ENCODE peak calls at places on chromosomes 7 and 10, in six cellular contexts. A is AG10803, J is thoracic aorta, F is heart right ventricle, P is uterus, G is cardiac fibroblast. Q is an unnamed sample.

GRCh38 chr10:3195706-3196105 is 23.1 kb upstream of the PITRM1 start:
- DNase-seq in F (no peak), P (no peak), A (no peak), J (no peak), G (no peak), Q (no peak)

GRCh38 chr10:110207805-110208613 is 604 bp downstream of the MXI1 start:
- DNase-seq in P (no peak), F (peak), J (no peak), A (peak), G (peak), Q (no peak)

GRCh38 chr7:137081694-137082093 is 213.2 kb downstream of the CHRM2 start:
- DNase-seq in G (peak), J (no peak), A (peak), F (peak), P (peak), Q (peak)

GRCh38 chr7:29565982-29566746 is 2.5 kb downstream of the PRR15 start:
- DNase-seq in P (peak), J (no peak), F (peak), G (peak), A (no peak), Q (no peak)

GRCh38 chr7:47256016-47256415 is 325.9 kb downstream of the TNS3 start:
- DNase-seq in P (no peak), J (no peak), G (no peak), F (no peak), A (peak), Q (no peak)

GRCh38 chr7:151038951-151039849 is 9.1 kb upstream of the ASIC3 start:
- DNase-seq in F (peak), J (peak), A (peak), G (peak), P (peak), Q (peak)

GRCh38 chr7:40374575-40374974 is 239.8 kb downstream of the SUGCT start:
- DNase-seq in J (no peak), A (no peak), F (no peak), G (no peak), P (no peak), Q (peak)

GRCh38 chr10:93851169-93851568 is 42.6 kb upstream of the SLC35G1 start:
- DNase-seq in F (no peak), J (no peak), G (no peak), P (no peak), A (no peak), Q (no peak)

GRCh38 chr10:71912431-71912830 is 51.8 kb upstream of the CHST3 start:
- DNase-seq in A (no peak), J (no peak), F (no peak), P (no peak), G (no peak), Q (no peak)

GRCh38 chr10:124677871-124678565 is 66.2 kb downstream of the FAM53B start:
- DNase-seq in G (peak), P (no peak), A (peak), J (no peak), F (peak), Q (no peak)

GRCh38 chr10:78700413-78700812 is 368.4 kb upstream of the ZMIZ1 start:
- DNase-seq in P (no peak), J (no peak), F (peak), G (peak), A (peak), Q (no peak)

GRCh38 chr10:128476845-128477244 is 350.6 kb upstream of the MKI67 start:
- DNase-seq in A (no peak), P (no peak), J (no peak), F (no peak), G (no peak), Q (no peak)

GRCh38 chr10:128474571-128474970 is 348.3 kb upstream of the MKI67 start:
- DNase-seq in J (no peak), A (no peak), P (no peak), F (no peak), G (no peak), Q (no peak)

GRCh38 chr10:128472196-128472595 is 346.0 kb upstream of the MKI67 start:
- DNase-seq in P (no peak), F (no peak), G (no peak), A (no peak), J (no peak), Q (no peak)

GRCh38 chr10:128473396-128473795 is 347.2 kb upstream of the MKI67 start:
- DNase-seq in P (no peak), J (no peak), G (no peak), F (no peak), A (no peak), Q (no peak)

DNA sequence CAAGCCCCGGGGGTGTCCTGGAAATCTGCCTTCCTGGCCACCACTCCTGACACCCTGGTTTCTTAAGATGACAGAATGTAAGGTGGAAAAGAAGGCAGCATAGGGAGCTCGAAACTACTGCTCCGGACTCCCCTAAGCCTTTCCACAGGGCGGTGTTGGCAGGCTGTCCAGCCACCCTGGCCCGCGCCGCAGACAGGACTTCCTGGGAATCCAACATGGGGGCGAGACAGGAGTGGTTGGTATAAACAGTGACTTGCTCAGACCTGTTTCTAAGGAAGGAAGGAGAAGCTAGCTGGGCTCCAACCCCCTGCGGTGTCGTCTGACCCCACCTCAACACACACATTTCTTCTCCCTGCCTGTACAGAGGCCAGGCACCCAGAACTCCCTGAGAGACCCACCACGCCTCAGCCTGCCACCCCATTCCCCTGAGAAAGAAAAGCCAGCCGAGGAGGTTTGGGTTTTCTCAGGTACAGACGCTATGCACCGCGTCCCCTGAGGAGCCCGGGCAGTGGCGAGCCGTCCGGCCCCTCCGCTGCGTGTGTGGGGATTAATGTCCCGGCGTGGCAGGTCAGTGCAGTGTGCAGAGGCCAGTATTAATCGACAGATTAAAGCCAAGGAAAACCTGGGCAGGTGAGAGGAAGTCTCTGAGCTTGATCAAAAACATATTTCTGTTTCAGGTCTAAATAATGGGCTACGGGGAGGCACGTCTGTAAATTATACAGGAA is 349.6 kb upstream of the MKI67 start:
- DNase-seq in J (no peak), P (no peak), A (no peak), G (no peak), F (no peak), Q (no peak)
- H3K4me3 ChIP-seq in J (no peak), P (no peak), A (no peak), G (no peak), F (no peak), Q (no peak)

GRCh38 chr10:50417906-50418697 is 166.8 kb upstream of the ASAH2 start:
- DNase-seq in G (peak), F (peak), P (peak), J (peak), A (peak), Q (no peak)

GRCh38 chr10:50417486-50417905 is 166.2 kb upstream of the ASAH2 start:
- DNase-seq in P (no peak), J (no peak), G (peak), A (peak), F (no peak), Q (no peak)

GRCh38 chr10:50416181-50416824 is 165.0 kb upstream of the ASAH2 start:
- DNase-seq in F (no peak), J (no peak), A (peak), G (peak), P (no peak), Q (no peak)

GRCh38 chr10:50415292-50415691 is 164.0 kb upstream of the ASAH2 start:
- DNase-seq in F (no peak), P (no peak), G (no peak), A (peak), J (no peak), Q (no peak)

DNA sequence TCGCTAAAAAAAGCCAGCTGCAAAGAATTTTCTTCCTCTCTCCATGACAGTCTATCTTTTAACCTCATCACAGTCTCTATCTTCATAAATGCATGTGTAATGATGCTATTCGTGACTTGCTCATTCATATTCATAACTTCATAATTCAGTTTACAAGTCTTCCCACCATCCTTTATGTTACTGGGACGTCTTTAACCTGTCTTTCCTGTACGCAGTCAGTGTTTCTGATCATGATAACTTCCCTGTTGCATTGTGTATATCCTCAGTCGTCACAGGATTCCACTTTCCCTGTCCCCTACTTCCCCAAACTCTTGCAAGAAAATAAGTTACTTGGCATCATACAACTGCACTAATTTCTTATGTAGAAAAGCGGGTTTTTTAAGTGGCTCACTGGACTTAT is 165.6 kb upstream of the ASAH2 start:
- DNase-seq in P (no peak), F (no peak), J (no peak), G (peak), A (no peak), Q (no peak)
- H3K4me3 ChIP-seq in P (peak), F (peak), J (peak), G (peak), A (peak), Q (peak)

DNA sequence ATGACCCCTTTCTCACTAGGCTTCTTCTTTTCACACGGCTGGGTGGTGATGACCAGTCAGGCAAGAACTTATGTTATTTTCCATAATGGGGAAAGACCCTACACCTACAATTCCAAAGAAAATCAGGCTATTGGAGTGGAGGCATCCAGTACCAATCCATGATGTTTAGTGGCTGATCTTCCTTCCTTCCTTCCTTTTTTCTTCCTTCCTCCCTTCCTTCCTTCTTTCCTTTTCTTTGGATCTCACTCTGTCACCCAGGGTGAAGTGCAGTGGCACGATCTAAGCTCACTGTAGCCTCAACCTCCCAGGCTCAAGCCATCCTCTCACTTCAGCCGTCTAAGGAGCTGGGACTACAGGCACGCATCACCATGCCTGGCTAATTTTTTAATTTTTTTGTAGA is 2.5 kb downstream of the RGS10 start:
- DNase-seq in F (no peak), J (no peak), A (no peak), P (no peak), G (no peak), Q (no peak)
- H3K4me3 ChIP-seq in F (no peak), J (no peak), A (no peak), P (no peak), G (no peak), Q (no peak)

DNA sequence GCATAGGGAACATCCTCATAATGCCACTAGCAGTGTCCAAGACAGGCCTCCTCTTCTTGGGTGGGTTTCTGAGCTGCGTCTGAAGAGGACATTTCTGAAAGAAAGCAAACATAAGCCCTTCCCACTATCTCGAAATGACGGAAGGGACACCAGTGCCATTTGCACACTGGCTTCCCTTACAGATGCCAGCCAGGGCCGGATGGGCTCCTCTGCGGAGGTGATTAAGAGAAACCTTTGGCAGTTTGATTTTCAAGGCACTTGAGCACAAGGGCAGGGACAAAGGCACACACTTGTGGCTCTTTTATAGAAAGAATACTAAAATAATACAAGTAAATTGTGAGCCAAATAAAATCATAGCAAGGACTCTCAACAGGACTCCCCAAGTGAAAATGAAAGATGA is 106.6 kb upstream of the CELF2 start:
- DNase-seq in J (no peak), F (no peak), G (no peak), P (no peak), A (no peak), Q (no peak)
- H3K4me3 ChIP-seq in J (peak), F (peak), G (no peak), P (peak), A (peak), Q (peak)

DNA sequence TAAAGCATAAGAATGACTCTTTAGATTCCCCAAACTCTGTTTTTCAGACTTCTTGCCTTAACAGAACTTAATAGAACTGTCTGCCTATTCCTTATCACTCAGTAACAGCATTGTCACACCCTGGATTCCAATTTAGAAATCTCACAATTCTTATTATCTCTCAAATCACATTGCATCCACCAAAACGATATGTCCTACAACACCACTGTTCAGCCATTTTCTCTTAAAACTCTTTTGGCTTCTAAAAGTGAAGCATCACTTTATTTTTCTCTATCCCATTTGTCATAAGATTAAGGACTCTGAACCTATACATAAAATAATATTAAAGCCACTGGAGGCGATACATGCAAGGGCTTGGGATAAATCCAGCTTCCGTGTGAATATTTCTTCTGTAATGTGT is 1.2 kb upstream of the CPED1 start:
- DNase-seq in J (no peak), A (no peak), P (no peak), F (no peak), G (no peak), Q (no peak)
- H3K4me3 ChIP-seq in J (no peak), A (no peak), P (peak), F (no peak), G (no peak), Q (no peak)

GRCh38 chr7:148084138-148084537 is 506.4 kb upstream of the C7orf33 start:
- DNase-seq in G (peak), F (no peak), A (peak), P (peak), J (no peak), Q (peak)
- H3K4me3 ChIP-seq in G (no peak), F (no peak), A (no peak), P (no peak), J (peak), Q (no peak)

DNA sequence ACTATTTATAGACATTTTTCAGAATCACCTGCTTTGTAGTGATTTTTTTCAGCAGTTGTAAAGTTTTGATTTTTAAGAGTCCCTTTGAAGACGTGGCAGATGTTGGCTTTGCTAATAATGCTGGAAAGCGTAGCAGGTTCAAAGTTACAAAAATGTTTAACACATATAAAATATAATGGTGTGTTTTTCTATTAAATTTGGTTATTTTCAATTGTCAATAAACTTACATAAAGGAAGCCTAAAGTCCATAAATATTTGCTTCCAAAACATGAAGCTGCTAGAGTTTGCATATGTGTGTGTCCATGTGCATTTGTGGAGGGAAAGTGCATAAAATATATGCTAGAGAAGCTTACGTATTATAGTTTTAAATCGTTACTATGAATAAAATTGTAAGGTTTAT is 3.7 kb downstream of the MEOX2 start:
- DNase-seq in J (no peak), P (no peak), A (no peak), G (no peak), F (no peak), Q (no peak)
- H3K4me3 ChIP-seq in J (peak), P (no peak), A (no peak), G (peak), F (peak), Q (peak)